ENCODE peak calls at places on chromosome 4, in eight cellular contexts. B, H, E, C, D, J, Y and F are unnamed samples.
A peak's percentile ranks its signal among the peaks of the same experiment; 100 is the strongest.

GRCh38 chr4:81827568-81828202 is 356.0 kb upstream of the RASGEF1B start:
- DNase-seq in B (no peak), H (no peak), E (no peak), C (no peak), D (no peak), J (no peak), Y (peak; percentile 20), F (no peak)

GRCh38 chr4:2943364-2944090 is 19.7 kb downstream of the NOP14 start:
- DNase-seq in B (no peak), H (no peak), E (no peak), C (peak; percentile 65), D (no peak), J (no peak), Y (no peak), F (no peak)

GRCh38 chr4:168917150-168917779 is 92.8 kb downstream of the CBR4 start:
- DNase-seq in B (peak; percentile 54), H (peak; percentile 14), E (peak; percentile 29), C (no peak), D (peak; percentile 5), J (peak; percentile 46), Y (no peak), F (no peak)

GRCh38 chr4:2296621-2297601 is 35.0 kb upstream of the MXD4 start:
- DNase-seq in B (no peak), H (no peak), E (no peak), C (peak; percentile 78), D (no peak), J (peak; percentile 41), Y (no peak), F (no peak)

GRCh38 chr4:155796031-155796430 is 37.2 kb downstream of the GUCY1B1 start:
- DNase-seq in B (peak; percentile 52), H (peak; percentile 15), E (peak; percentile 86), C (no peak), D (no peak), J (no peak), Y (no peak), F (no peak)

GRCh38 chr4:156870861-156871260 is 100.7 kb downstream of the PDGFC start:
- DNase-seq in B (no peak), H (no peak), E (no peak), C (no peak), D (no peak), J (no peak), Y (no peak), F (no peak)

GRCh38 chr4:187046471-187046870 is 322.8 kb upstream of the FAT1 start:
- DNase-seq in B (no peak), H (no peak), E (no peak), C (no peak), D (no peak), J (no peak), Y (no peak), F (no peak)

GRCh38 chr4:54877006-54877405 is 219.2 kb downstream of the KIT start:
- DNase-seq in B (peak; percentile 83), H (no peak), E (peak; percentile 58), C (no peak), D (no peak), J (no peak), Y (no peak), F (no peak)

GRCh38 chr4:60250657-60251056 is 949.5 kb upstream of the ADGRL3 start:
- DNase-seq in B (no peak), H (no peak), E (no peak), C (no peak), D (no peak), J (no peak), Y (no peak), F (no peak)

GRCh38 chr4:22515145-22515887 is 550 bp downstream of the ADGRA3 start:
- DNase-seq in B (peak; percentile 64), H (peak; percentile 86), E (peak; percentile 78), C (peak; percentile 81), D (no peak), J (peak; percentile 83), Y (no peak), F (peak; percentile 61)

GRCh38 chr4:155675709-155676429 is 9.2 kb downstream of the GUCY1A1 start:
- DNase-seq in B (no peak), H (no peak), E (no peak), C (no peak), D (no peak), J (no peak), Y (no peak), F (no peak)

GRCh38 chr4:86286729-86287128 is 73.1 kb downstream of the MAPK10 start:
- DNase-seq in B (no peak), H (no peak), E (peak; percentile 22), C (no peak), D (no peak), J (no peak), Y (no peak), F (no peak)

GRCh38 chr4:159027535-159027934 is 75.3 kb upstream of the RAPGEF2 start:
- DNase-seq in B (peak; percentile 20), H (no peak), E (peak; percentile 27), C (no peak), D (no peak), J (no peak), Y (no peak), F (no peak)

GRCh38 chr4:156512622-156513021 is 459.0 kb downstream of the PDGFC start:
- DNase-seq in B (peak; percentile 42), H (no peak), E (peak; percentile 42), C (no peak), D (no peak), J (peak; percentile 12), Y (no peak), F (no peak)

GRCh38 chr4:8514391-8514790 is 65.8 kb upstream of the GPR78 start:
- DNase-seq in B (no peak), H (no peak), E (no peak), C (no peak), D (no peak), J (no peak), Y (no peak), F (no peak)

GRCh38 chr4:8737075-8737474 is 134.6 kb downstream of the HMX1 start:
- DNase-seq in B (no peak), H (no peak), E (no peak), C (no peak), D (no peak), J (no peak), Y (no peak), F (no peak)

GRCh38 chr4:185573651-185574199 is 38.4 kb upstream of the PDLIM3 start:
- DNase-seq in B (peak; percentile 80), H (peak; percentile 58), E (peak; percentile 85), C (no peak), D (no peak), J (peak; percentile 56), Y (no peak), F (no peak)

GRCh38 chr4:143252478-143252877 is 67.8 kb downstream of the USP38 start:
- DNase-seq in B (no peak), H (no peak), E (no peak), C (no peak), D (no peak), J (no peak), Y (no peak), F (no peak)

GRCh38 chr4:148204171-148204570 is 238.0 kb downstream of the NR3C2 start:
- DNase-seq in B (no peak), H (no peak), E (no peak), C (no peak), D (no peak), J (no peak), Y (no peak), F (no peak)

GRCh38 chr4:148200960-148201359 is 241.3 kb downstream of the NR3C2 start:
- DNase-seq in B (peak; percentile 24), H (no peak), E (no peak), C (no peak), D (no peak), J (no peak), Y (no peak), F (no peak)

GRCh38 chr4:148204892-148205291 is 237.3 kb downstream of the NR3C2 start:
- DNase-seq in B (no peak), H (no peak), E (no peak), C (no peak), D (no peak), J (no peak), Y (no peak), F (no peak)

GRCh38 chr4:148205481-148205880 is 236.7 kb downstream of the NR3C2 start:
- DNase-seq in B (no peak), H (no peak), E (no peak), C (no peak), D (no peak), J (no peak), Y (no peak), F (no peak)

GRCh38 chr4:148203056-148203898 is 238.9 kb downstream of the NR3C2 start:
- DNase-seq in B (no peak), H (no peak), E (no peak), C (no peak), D (no peak), J (peak; percentile 77), Y (no peak), F (no peak)
- H3K27ac ChIP-seq in B (no peak overlapping the region), H (no peak overlapping the region), E (no peak overlapping the region), C (no peak overlapping the region), D (no peak overlapping the region), J (peak overlapping the region; percentile 87), Y (no peak overlapping the region), F (peak overlapping the region; percentile 77)

DNA sequence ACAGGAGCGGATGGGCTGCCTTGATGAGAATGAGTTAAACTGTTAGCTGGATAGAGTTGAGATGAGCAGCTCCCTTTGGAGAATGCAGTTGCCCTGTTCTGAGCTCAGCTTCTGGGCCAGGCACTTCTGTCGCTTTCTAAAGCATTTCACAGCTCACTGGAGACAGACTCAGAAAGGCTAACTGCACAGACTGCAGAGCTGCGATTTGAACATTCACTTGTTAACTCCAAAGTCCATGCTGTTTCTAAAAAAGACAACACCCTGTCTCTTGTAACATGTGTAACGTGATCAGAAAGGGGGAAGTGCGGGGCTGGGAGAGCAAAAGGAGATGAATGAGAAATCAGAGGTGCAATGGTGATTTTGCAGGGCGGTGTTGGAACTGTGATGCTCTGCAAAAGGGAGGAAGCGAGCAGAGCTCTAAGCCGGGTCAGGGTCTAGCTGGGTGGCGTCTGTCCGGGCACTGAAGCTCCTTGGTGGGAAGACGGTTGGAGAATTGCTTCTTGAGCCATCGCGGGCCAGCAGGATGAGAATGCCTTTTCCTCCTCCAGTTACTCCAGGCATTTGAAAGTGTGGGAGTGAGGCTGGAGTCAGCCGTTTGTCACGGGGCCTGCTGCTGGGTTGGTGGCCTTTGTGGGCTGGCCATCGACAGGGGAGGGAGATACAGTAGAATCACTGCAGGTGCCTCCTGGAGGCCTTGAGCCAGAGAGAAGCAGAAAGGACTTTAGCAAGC is 20.3 kb downstream of the TBC1D14 start:
- DNase-seq in B (no peak), H (peak; percentile 85), E (no peak), C (no peak), D (no peak), J (no peak), Y (no peak), F (no peak)
- H3K27me3 ChIP-seq in B (no peaks in the 10 kb centered on the region), H (no peaks in the 10 kb centered on the region), E (no peaks in the 10 kb centered on the region), C (no peaks in the 10 kb centered on the region), D (no peaks in the 10 kb centered on the region), J (no peaks in the 10 kb centered on the region), Y (no peaks in the 10 kb centered on the region), F (no peaks in the 10 kb centered on the region)

DNA sequence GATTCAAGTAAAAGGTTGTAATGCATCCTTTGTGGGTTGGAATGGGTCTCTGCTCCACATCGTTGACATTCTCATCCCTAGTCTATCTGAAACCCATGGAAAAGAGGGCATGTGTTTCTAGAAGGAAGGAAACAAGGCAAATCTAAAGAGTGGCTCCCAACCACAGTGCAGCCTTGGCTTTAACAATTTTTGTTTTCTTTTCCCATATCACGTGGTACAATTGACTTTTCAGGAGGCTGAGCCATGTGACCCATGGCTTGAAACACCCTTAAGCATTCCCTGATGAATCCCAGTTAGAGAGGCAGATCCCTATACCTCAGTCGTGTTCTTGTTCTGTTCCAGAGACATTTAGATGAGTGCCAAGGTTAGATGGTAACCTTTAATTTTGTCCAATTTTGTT is 12.8 kb downstream of the DCUN1D4 start:
- DNase-seq in B (no peak), H (no peak), E (no peak), C (no peak), D (no peak), J (no peak), Y (no peak), F (no peak)
- TF ChIP-seq CTCF in B (no peak), H (no peak), E (no peak), C (no peak), D (no peak), J (no peak), Y (no peak), F (no peak)

GRCh38 chr4:148312996-148313490 is 129.2 kb downstream of the NR3C2 start:
- DNase-seq in B (no peak), H (no peak), E (no peak), C (no peak), D (no peak), J (no peak), Y (no peak), F (no peak)
- H3K27ac ChIP-seq in B (no peak overlapping the region), H (no peak overlapping the region), E (no peak overlapping the region), C (no peak overlapping the region), D (no peak overlapping the region), J (no peak overlapping the region), Y (no peak overlapping the region), F (no peak overlapping the region)